ENCODE peak calls at places on chromosomes 13 and 19, in five cellular contexts. C, N, M, G and V are unnamed samples. For H3K4me1 and H3K27me3, the result is how much of the 10 kb centered on the place peaks cover.

GRCh38 chr19:48934837-48935236 is 1.3 kb downstream of the DHDH start:
- DNase-seq in C (no peak), M (no peak), G (no peak), N (no peak), V (no peak)

GRCh38 chr19:50352242-50352641 is 13.2 kb downstream of the NAPSA start:
- DNase-seq in N (no peak), G (no peak), M (no peak), C (no peak), V (no peak)

GRCh38 chr19:45306522-45307027 is 16.1 kb downstream of the CKM start:
- DNase-seq in N (no peak), M (no peak), G (no peak), C (no peak), V (no peak)

GRCh38 chr13:40618581-40619478 is 47.6 kb downstream of the FOXO1 start:
- DNase-seq in M (no peak), G (no peak), N (no peak), C (no peak), V (no peak)

GRCh38 chr13:21767032-21767431 is 96.2 kb downstream of the FGF9 start:
- DNase-seq in N (no peak), C (no peak), M (no peak), G (no peak), V (no peak)

GRCh38 chr13:88345171-88345847 is 674.1 kb downstream of the SLITRK5 start:
- DNase-seq in N (no peak), G (no peak), C (no peak), M (no peak), V (no peak)

GRCh38 chr13:44815507-44816074 is 173.7 kb downstream of the NUFIP1 start:
- DNase-seq in M (peak), N (no peak), G (peak), C (no peak), V (peak)

GRCh38 chr13:113119166-113119821 is 3.3 kb upstream of the F10 start:
- DNase-seq in M (peak), C (no peak), G (no peak), N (no peak), V (no peak)

GRCh38 chr13:20000062-20000552 is 41.6 kb downstream of the ZMYM2 start:
- DNase-seq in N (no peak), G (no peak), C (no peak), M (no peak), V (no peak)

GRCh38 chr19:469833-470232 is 9.0 kb upstream of the SHC2 start:
- DNase-seq in G (no peak), M (no peak), N (no peak), C (no peak), V (no peak)

GRCh38 chr13:61277088-61277487 is 138.6 kb downstream of the PCDH20 start:
- DNase-seq in M (no peak), N (no peak), G (no peak), C (no peak), V (no peak)

GRCh38 chr13:26257049-26257448 is 3.1 kb downstream of the CDK8 start:
- DNase-seq in N (no peak), G (no peak), M (no peak), C (no peak), V (no peak)

GRCh38 chr13:74819549-74819948 is 662.4 kb downstream of the TBC1D4 start:
- DNase-seq in C (no peak), N (no peak), G (no peak), M (no peak), V (no peak)
- H3K4me1 ChIP-seq in C (under half), N (under half), G (under half), M (under half), V (under half)

GRCh38 chr19:31348416-31349159 is 648 bp downstream of the TSHZ3 start:
- DNase-seq in M (no peak), G (peak), N (peak), C (no peak), V (no peak)
- H3K27me3 ChIP-seq in M (under half), G (half or more), N (under half), C (under half), V (under half)

DNA sequence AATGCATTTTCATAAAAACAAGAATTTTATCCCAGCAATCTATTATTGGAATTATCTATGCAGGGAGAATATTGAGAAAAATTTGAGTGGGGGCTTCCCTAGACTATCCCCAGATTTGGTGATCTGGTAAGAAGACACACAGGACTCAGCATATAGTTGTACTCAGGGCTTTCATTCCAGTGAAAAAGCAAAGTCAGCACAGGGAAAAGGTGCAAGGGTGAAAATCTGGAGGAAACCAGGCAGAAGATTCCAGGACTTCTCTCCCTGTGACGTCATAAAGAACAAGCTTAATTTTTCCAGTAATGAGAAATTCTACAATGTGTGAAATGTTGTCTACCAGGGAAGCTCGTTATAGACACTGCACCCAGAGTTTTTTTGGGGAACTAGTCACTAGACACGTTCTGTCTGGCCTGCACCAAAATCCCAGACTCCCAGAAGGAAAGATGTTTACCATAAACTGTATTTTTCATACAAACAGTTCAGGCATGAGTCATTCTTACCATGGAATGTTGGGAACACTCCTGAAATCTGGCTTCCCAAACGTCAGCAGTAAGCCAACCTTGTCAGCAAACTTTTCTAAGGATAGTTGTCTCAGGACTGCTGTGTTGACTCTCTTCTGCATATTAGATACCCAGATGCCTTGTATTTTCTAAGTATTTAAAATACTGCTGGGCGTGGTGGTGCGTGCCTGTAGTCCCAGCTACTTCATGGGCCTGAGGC is 107.4 kb downstream of the DNAJC3 start:
- DNase-seq in G (peak), M (no peak), C (no peak), N (no peak), V (no peak)
- H3K27ac ChIP-seq in G (no peak), M (peak), C (no peak), N (no peak), V (no peak)

DNA sequence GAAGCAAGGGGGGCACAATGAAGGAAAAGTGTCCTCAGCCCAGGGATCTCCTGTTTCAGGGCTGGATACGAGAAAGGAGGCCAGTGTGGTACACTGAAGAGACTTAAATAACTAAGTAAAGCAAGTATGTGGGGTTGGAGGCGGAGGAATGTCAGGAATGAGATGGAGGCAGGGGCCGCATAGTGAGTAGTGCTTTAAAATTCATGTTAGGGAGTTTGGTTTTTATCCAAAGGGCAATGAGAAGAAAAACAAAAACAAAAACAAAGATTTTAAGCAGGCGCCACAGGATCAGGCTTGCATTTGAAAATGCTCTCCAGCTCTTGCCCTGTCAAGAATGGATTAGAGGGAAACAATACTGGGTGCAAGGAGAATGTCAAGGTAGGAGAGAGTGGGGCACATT is 273.4 kb downstream of the DCLK1 start:
- DNase-seq in G (peak), C (no peak), N (no peak), M (no peak), V (peak)
- H3K4me1 ChIP-seq in G (under half), C (under half), N (under half), M (under half), V (under half)

GRCh38 chr19:7669641-7670040 is 792 bp downstream of the RETN start:
- DNase-seq in C (no peak), G (no peak), N (no peak), M (no peak), V (no peak)
- H3K27me3 ChIP-seq in C (under half), G (half or more), N (under half), M (under half), V (under half)